ENCODE peak calls at places on chromosomes 3 and 15, in ten cellular contexts. B is dorsolateral prefrontal cortex, U is HFF-Myc, A is fibroblast of pulmonary artery, Y is foreskin fibroblast, H is epithelial cell of proximal tubule, M is hepatocyte, W is cardiac fibroblast, X is mesothelial cell of epicardium, J is astrocyte of the spinal cord. O is an unnamed sample.

GRCh38 chr3:157131861-157132260 is 28.1 kb downstream of the CCNL1 start:
- DNase-seq in W (peak), Y (peak), U (no peak), J (no peak), A (no peak), M (no peak), B (no peak), X (no peak), H (no peak), O (no peak)

GRCh38 chr3:105284876-105285275 is 81.8 kb upstream of the ALCAM start:
- DNase-seq in M (no peak), X (no peak), H (no peak), A (no peak), J (no peak), B (no peak), W (peak), Y (no peak), U (no peak), O (no peak)

GRCh38 chr15:91604122-91604521 is 249.4 kb upstream of the SLCO3A1 start:
- DNase-seq in Y (no peak), H (no peak), U (no peak), M (no peak), B (no peak), W (no peak), J (no peak), A (no peak), X (no peak), O (no peak)

GRCh38 chr3:14841836-14842235 is 23.1 kb downstream of the FGD5 start:
- DNase-seq in X (no peak), M (no peak), U (no peak), B (no peak), W (no peak), H (no peak), A (no peak), Y (peak), J (no peak), O (no peak)

GRCh38 chr3:170321326-170322034 is 36.0 kb upstream of the SKIL start:
- DNase-seq in J (peak), Y (no peak), B (no peak), W (no peak), A (no peak), H (no peak), M (no peak), X (no peak), U (no peak), O (no peak)

GRCh38 chr15:83105450-83105849 is 2.0 kb upstream of the TM6SF1 start:
- DNase-seq in H (no peak), W (no peak), X (no peak), J (no peak), A (no peak), B (no peak), M (no peak), U (no peak), Y (no peak), O (no peak)

GRCh38 chr3:147392083-147392916 is 14.0 kb downstream of the ZIC4 start:
- DNase-seq in H (no peak), X (no peak), W (no peak), J (peak), U (peak), Y (peak), M (peak), A (no peak), B (no peak), O (no peak)

GRCh38 chr3:138426211-138426610 is 8.2 kb upstream of the ESYT3 start:
- DNase-seq in M (no peak), J (no peak), B (no peak), A (peak), X (no peak), H (no peak), U (no peak), Y (peak), W (peak), O (no peak)

GRCh38 chr3:14757153-14757700 is 61.5 kb upstream of the FGD5 start:
- DNase-seq in M (no peak), A (no peak), B (no peak), U (no peak), Y (no peak), H (no peak), J (no peak), W (no peak), X (no peak), O (no peak)

GRCh38 chr3:30289324-30289723 is 317.1 kb upstream of the TGFBR2 start:
- DNase-seq in A (peak), X (no peak), U (no peak), H (no peak), M (peak), Y (peak), W (peak), J (no peak), B (no peak), O (no peak)

GRCh38 chr15:52796742-52797515 is 6.8 kb upstream of the ONECUT1 start:
- DNase-seq in A (no peak), M (no peak), Y (no peak), X (no peak), H (no peak), B (no peak), U (no peak), J (no peak), W (no peak), O (no peak)

GRCh38 chr15:91655891-91656290 is 197.6 kb upstream of the SLCO3A1 start:
- DNase-seq in J (no peak), X (no peak), M (no peak), W (no peak), H (no peak), Y (no peak), U (no peak), A (no peak), B (no peak), O (no peak)

GRCh38 chr3:30263921-30264313 is 342.5 kb upstream of the TGFBR2 start:
- DNase-seq in U (no peak), W (no peak), H (no peak), J (no peak), B (no peak), M (no peak), X (no peak), A (no peak), Y (no peak), O (no peak)

GRCh38 chr3:182292586-182292985 is 500.7 kb upstream of the ATP11B start:
- DNase-seq in X (no peak), M (no peak), W (no peak), B (no peak), U (no peak), Y (no peak), A (no peak), J (no peak), H (peak), O (no peak)

GRCh38 chr3:59709702-59710555 is 660.1 kb upstream of the CFAP20DC start:
- DNase-seq in A (no peak), U (no peak), W (no peak), J (no peak), X (no peak), B (peak), M (no peak), H (no peak), Y (no peak), O (no peak)

GRCh38 chr3:24181256-24181655 is 236.2 kb downstream of the NR1D2 start:
- DNase-seq in Y (no peak), M (no peak), U (no peak), J (no peak), A (no peak), B (no peak), H (no peak), W (no peak), X (no peak), O (no peak)

GRCh38 chr15:55990071-55990470 is 3.3 kb downstream of the NEDD4 start:
- DNase-seq in M (no peak), Y (no peak), B (no peak), J (no peak), W (no peak), H (no peak), X (no peak), U (no peak), A (no peak), O (no peak)

GRCh38 chr15:85754993-85755392 is 39.7 kb downstream of the KLHL25 start:
- DNase-seq in J (no peak), H (no peak), X (no peak), U (peak), W (no peak), B (peak), M (no peak), Y (peak), A (no peak), O (peak)

GRCh38 chr3:150319900-150320299 is 88.2 kb upstream of the TSC22D2 start:
- DNase-seq in U (peak), W (peak), J (peak), X (no peak), A (peak), B (no peak), M (peak), Y (peak), H (peak), O (no peak)

GRCh38 chr3:72891053-72891855 is 3.4 kb downstream of the GXYLT2 start:
- DNase-seq in Y (peak), X (no peak), B (no peak), J (peak), H (no peak), U (peak), M (peak), A (peak), W (peak), O (no peak)

GRCh38 chr15:41435037-41435786 is 18.3 kb downstream of the RTF1 start:
- DNase-seq in X (no peak), B (no peak), Y (no peak), U (no peak), W (no peak), M (no peak), J (no peak), A (no peak), H (no peak), O (no peak)

GRCh38 chr3:129121016-129121791 is 400 bp downstream of the RAB43 start:
- DNase-seq in X (no peak), M (peak), W (peak), B (no peak), A (peak), J (peak), H (no peak), Y (no peak), U (no peak), O (no peak)

GRCh38 chr15:98311566-98312188 is 336.7 kb upstream of the IGF1R start:
- DNase-seq in J (peak), B (peak), U (peak), H (peak), W (peak), A (peak), Y (peak), M (peak), X (peak), O (peak)

GRCh38 chr3:115146418-115147328 is at the start of gene ZBTB20:
- DNase-seq in B (peak), U (no peak), Y (peak), X (peak), A (peak), J (peak), H (peak), W (peak), M (peak), O (peak)

GRCh38 chr15:80659375-80659774 is 35.7 kb upstream of the ABHD17C start:
- DNase-seq in B (no peak), A (no peak), J (no peak), W (no peak), H (no peak), Y (peak), U (no peak), M (no peak), X (no peak), O (no peak)

GRCh38 chr3:186466391-186466974 is 77.7 kb downstream of the CRYGS start:
- DNase-seq in W (no peak), Y (peak), U (no peak), A (peak), B (no peak), H (no peak), X (no peak), M (no peak), J (no peak), O (no peak)

GRCh38 chr3:186467969-186468368 is 76.2 kb downstream of the CRYGS start:
- DNase-seq in B (no peak), Y (no peak), W (no peak), U (no peak), H (no peak), M (no peak), J (no peak), A (no peak), X (no peak), O (no peak)

GRCh38 chr3:186461141-186461540 is 83.0 kb downstream of the CRYGS start:
- DNase-seq in Y (peak), A (peak), J (peak), H (peak), U (peak), W (peak), M (no peak), X (no peak), B (no peak), O (no peak)

GRCh38 chr3:186465508-186465907 is 78.7 kb downstream of the CRYGS start:
- DNase-seq in Y (no peak), H (no peak), B (no peak), M (no peak), X (no peak), W (no peak), U (no peak), A (no peak), J (no peak), O (no peak)

DNA sequence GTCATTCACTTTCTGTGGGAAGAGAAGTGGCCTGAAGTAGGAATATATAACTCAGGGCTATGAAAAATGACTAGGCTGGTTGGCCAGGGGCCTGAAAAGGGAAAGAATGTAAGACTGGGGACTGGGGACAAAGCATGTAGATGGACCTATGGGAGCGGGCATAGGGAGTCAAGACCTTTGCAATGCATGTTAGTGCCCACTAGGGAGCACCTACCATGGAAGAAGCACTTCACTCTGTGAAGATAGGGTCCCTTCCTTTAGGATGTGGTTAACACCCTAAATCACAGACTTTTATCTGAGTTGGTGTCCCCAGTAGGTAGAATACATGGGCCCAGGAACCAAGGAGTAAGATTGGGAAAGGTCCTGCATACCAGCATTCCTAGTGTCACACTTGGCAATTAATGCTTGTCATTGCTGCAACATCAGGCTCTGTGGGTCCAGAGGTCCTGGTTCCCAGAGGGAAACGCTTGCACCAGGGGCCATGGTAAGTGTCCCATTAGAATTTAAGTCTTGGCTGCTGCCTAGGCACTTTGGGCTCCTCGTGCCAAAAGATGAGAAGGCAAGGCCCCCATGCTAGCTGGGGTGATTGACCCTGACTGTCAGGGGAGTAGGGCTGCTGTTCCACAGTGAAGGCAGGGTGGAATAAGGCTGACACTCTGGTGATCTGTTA is 79.6 kb downstream of the CRYGS start:
- DNase-seq in B (no peak), H (no peak), M (no peak), X (no peak), J (no peak), Y (no peak), A (no peak), U (no peak), W (no peak), O (no peak)
- TF ChIP-seq CTCF in B (no peak), H (peak), M (no peak), X (no peak), J (no peak), Y (no peak), A (peak), U (no peak), W (no peak), O (no peak)

GRCh38 chr3:80043226-80043625 is 275.4 kb upstream of the ROBO1 start:
- DNase-seq in Y (no peak), B (no peak), M (no peak), X (no peak), H (no peak), A (no peak), U (no peak), J (no peak), W (no peak), O (no peak)

GRCh38 chr3:80035021-80035420 is 267.2 kb upstream of the ROBO1 start:
- DNase-seq in W (no peak), U (no peak), A (no peak), Y (no peak), X (no peak), M (no peak), B (no peak), H (no peak), J (no peak), O (no peak)

DNA sequence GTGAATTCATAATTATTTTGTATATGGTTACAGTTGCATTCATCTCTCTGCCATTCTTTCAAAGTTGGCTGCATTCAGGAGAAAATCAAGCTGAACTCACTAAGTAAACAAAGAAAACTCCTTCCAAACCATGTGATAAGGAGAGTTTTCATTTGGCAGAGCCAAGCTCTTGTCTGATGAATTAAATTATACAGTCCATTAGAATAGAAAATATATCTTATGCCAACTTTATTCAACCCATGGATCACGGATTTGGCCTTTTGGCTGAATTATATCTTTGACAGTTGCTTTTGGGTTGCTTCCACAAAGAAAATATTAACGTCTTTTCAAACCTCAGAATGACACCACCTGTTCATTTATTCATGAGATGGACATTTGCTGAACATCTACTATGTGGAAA is 272.3 kb upstream of the ROBO1 start:
- DNase-seq in U (no peak), X (no peak), Y (no peak), H (no peak), A (no peak), W (no peak), M (no peak), J (no peak), B (no peak), O (no peak)
- TF ChIP-seq CTCF in U (no peak), X (no peak), Y (no peak), H (no peak), A (no peak), W (no peak), M (no peak), J (no peak), B (no peak), O (no peak)

GRCh38 chr15:78108300-78109084 is 16.1 kb downstream of the SH2D7 start:
- DNase-seq in X (peak), H (no peak), W (peak), A (peak), M (peak), Y (peak), U (peak), J (peak), B (peak), O (peak)
- TF ChIP-seq CTCF in X (peak), H (peak), W (peak), A (peak), M (peak), Y (peak), U (peak), J (peak), B (peak), O (no peak)

GRCh38 chr3:11570251-11570650 is 73.5 kb downstream of the VGLL4 start:
- DNase-seq in H (no peak), U (no peak), M (no peak), B (no peak), W (no peak), J (no peak), X (no peak), A (no peak), Y (no peak), O (no peak)

GRCh38 chr3:11568503-11569155 is 75.1 kb downstream of the VGLL4 start:
- DNase-seq in B (peak), J (peak), H (no peak), W (peak), A (peak), X (no peak), U (no peak), Y (peak), M (peak), O (peak)

GRCh38 chr3:11567516-11568467 is 75.9 kb downstream of the VGLL4 start:
- DNase-seq in H (no peak), A (peak), B (no peak), Y (peak), X (no peak), U (no peak), J (peak), M (no peak), W (peak), O (no peak)

GRCh38 chr3:11569156-11569741 is 74.5 kb downstream of the VGLL4 start:
- DNase-seq in W (no peak), M (no peak), A (no peak), Y (no peak), U (no peak), B (no peak), H (no peak), J (no peak), X (no peak), O (no peak)

GRCh38 chr3:11570789-11571495 is 72.8 kb downstream of the VGLL4 start:
- DNase-seq in Y (peak), W (peak), U (no peak), J (no peak), M (no peak), X (no peak), H (no peak), A (peak), B (no peak), O (no peak)
- TF ChIP-seq CTCF in Y (no peak), W (no peak), U (no peak), J (no peak), M (no peak), X (no peak), H (no peak), A (no peak), B (no peak), O (no peak)

DNA sequence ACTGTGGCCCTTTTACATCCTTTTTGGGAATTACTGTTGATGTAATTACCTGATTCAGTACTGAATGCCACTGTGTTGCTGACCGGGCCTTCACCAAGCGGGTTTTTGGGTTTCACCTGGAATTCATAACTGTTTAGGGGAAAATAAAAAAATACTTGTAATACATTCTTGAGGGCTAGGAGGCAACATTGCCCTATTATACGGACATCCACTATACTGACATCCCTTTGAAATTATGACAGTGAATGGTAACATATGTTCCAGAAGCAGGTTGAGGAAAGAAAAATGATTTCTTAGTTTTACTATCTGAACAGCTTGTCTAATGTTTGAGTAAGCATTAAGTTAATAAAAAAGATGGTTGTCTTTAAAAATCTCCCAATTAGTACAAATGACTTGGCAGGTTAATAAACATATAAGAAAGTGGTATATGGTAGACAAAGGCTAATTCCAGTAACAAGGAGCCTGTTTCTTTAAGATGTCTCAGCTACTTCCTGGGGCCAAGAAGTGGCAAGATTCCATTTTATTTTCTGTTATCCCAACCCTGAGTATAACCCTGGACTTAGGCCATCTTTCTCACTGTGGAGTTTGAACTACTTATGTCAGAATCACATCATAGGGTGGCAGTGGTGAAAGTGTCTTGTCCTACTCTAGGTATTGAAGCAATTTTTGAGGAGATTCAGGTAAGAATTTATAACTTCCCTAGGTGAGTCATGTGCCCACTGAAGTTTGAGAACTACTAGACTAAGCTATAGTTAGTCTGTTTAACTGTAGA is 45.5 kb downstream of the TFG start:
- DNase-seq in A (no peak), M (no peak), J (no peak), W (peak), X (no peak), U (no peak), B (no peak), Y (peak), H (no peak), O (no peak)
- TF ChIP-seq CTCF in A (no peak), M (peak), J (no peak), W (no peak), X (no peak), U (no peak), B (no peak), Y (no peak), H (no peak), O (no peak)